ENCODE peak calls at places on chromosomes 7 and 10, in nine cellular contexts. W is K562, Y is fibroblast of pulmonary artery, T is aorta, A is vagina, D is kidney epithelial cell, R is BJ, L is A549, C is trophoblast cell. J is an unnamed sample.

GRCh38 chr10:131429942-131430341 is 118.4 kb upstream of the TCERG1L start:
- DNase-seq in W (no peak), A (no peak), R (no peak), L (no peak), T (peak; percentile 51), C (no peak), D (no peak), Y (no peak), J (no peak)

GRCh38 chr10:102729090-102730026 is 14.4 kb upstream of the WBP1L start:
- DNase-seq in Y (peak; percentile 87), T (peak; percentile 98), R (no peak), D (no peak), A (no peak), C (peak; percentile 89), W (peak; percentile 69), L (peak; percentile 76), J (peak; percentile 88)

GRCh38 chr10:85602713-85603112 is 763.9 kb downstream of the GRID1 start:
- DNase-seq in L (no peak), W (no peak), D (no peak), Y (no peak), T (no peak), C (no peak), A (peak; percentile 70), R (no peak), J (no peak)

GRCh38 chr7:101673951-101674350 is 44.9 kb upstream of the MYL10 start:
- DNase-seq in D (no peak), L (no peak), W (no peak), T (no peak), A (no peak), Y (no peak), R (no peak), C (peak; percentile 47), J (no peak)

GRCh38 chr7:128165927-128166420 is 75.1 kb upstream of the LEP start:
- DNase-seq in C (no peak), Y (no peak), D (no peak), T (no peak), L (no peak), R (no peak), W (no peak), A (no peak), J (no peak)

GRCh38 chr7:46606771-46607170 is 685.7 kb upstream of the IGFBP3 start:
- DNase-seq in D (no peak), A (no peak), Y (no peak), W (no peak), T (no peak), L (no peak), R (no peak), C (no peak), J (no peak)

GRCh38 chr7:107874605-107875446 is 16.2 kb upstream of the DLD start:
- DNase-seq in C (peak; percentile 37), R (no peak), Y (peak; percentile 79), W (peak; percentile 77), A (no peak), L (peak; percentile 66), D (no peak), T (no peak), J (peak; percentile 80)

GRCh38 chr10:24866615-24867583 is 85.5 kb downstream of the PRTFDC1 start:
- DNase-seq in L (peak; percentile 58), A (no peak), W (peak; percentile 63), Y (peak; percentile 69), R (no peak), D (no peak), C (no peak), T (peak; percentile 77), J (peak; percentile 66)

GRCh38 chr10:74947781-74948401 is 121.5 kb downstream of the KAT6B start:
- DNase-seq in C (no peak), W (no peak), R (no peak), A (no peak), Y (no peak), D (no peak), T (no peak), L (no peak), J (no peak)

GRCh38 chr7:79282051-79282694 is 171.3 kb downstream of the MAGI2 start:
- DNase-seq in D (no peak), W (no peak), A (no peak), T (no peak), C (peak; percentile 60), Y (peak; percentile 81), R (peak; percentile 66), L (peak; percentile 79), J (peak; percentile 84)

GRCh38 chr10:29630205-29631048 is 4.3 kb downstream of the SVIL start:
- DNase-seq in D (no peak), W (no peak), T (no peak), R (no peak), A (peak; percentile 67), C (no peak), Y (no peak), L (no peak), J (no peak)

GRCh38 chr10:126052171-126052570 is 155.8 kb downstream of the FANK1 start:
- DNase-seq in A (no peak), W (no peak), R (no peak), Y (no peak), L (no peak), T (no peak), C (no peak), D (no peak), J (no peak)

GRCh38 chr10:53406532-53406931 is 633.9 kb upstream of the MBL2 start:
- DNase-seq in L (no peak), W (no peak), R (no peak), D (no peak), Y (no peak), C (no peak), T (no peak), A (no peak), J (no peak)

GRCh38 chr10:58017719-58018367 is 249.9 kb downstream of the IPMK start:
- DNase-seq in R (peak; percentile 69), D (peak; percentile 7), W (no peak), Y (peak; percentile 85), L (peak; percentile 84), A (no peak), C (no peak), T (no peak), J (peak; percentile 67)

GRCh38 chr10:34080485-34081346 is 734.4 kb downstream of the PARD3 start:
- DNase-seq in A (peak; percentile 88), R (no peak), C (no peak), Y (peak; percentile 35), W (no peak), L (no peak), D (no peak), T (no peak), J (no peak)

GRCh38 chr10:60044221-60044620 is 137.9 kb upstream of the CCDC6 start:
- DNase-seq in W (no peak), L (no peak), D (no peak), A (no peak), Y (peak; percentile 64), T (no peak), C (no peak), R (peak; percentile 23), J (peak; percentile 65)

GRCh38 chr7:131633342-131633843 is 77.0 kb upstream of the PODXL start:
- DNase-seq in L (peak; percentile 78), Y (peak; percentile 58), R (peak; percentile 21), T (no peak), A (no peak), C (no peak), W (no peak), D (no peak), J (peak; percentile 84)

GRCh38 chr10:72611783-72612182 is 14.1 kb downstream of the MICU1 start:
- DNase-seq in A (no peak), T (no peak), W (no peak), Y (peak; percentile 40), L (no peak), C (no peak), D (no peak), R (no peak), J (peak; percentile 22)
- H3K4me3 ChIP-seq in A (peak overlapping the region; percentile 19), T (no peak overlapping the region), W (no peak overlapping the region), Y (peak overlapping the region; percentile 15), L (no peak overlapping the region), C (no peak overlapping the region), D (no peak overlapping the region), R (no peak overlapping the region), J (no peak overlapping the region)

DNA sequence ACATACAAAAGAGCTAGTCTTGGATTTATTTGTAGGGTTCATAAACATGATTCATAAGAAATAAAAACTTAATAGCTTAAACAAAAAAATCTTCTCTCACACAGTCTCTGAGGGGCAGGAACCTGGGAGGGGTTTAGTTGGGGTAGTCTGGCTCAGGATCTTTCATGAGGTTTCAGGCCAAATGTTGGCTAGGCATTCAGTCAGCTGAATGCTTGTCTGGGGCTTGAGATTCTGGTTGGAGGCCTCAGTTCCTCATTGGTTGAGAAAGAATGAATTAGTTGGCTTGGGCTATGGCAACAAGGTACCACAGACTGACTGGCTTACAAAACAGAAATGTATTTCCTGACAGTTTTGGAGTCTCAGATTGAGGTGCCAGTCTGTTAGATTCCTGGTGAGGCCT is 74.3 kb downstream of the ANKRD7 start:
- DNase-seq in Y (no peak), R (no peak), T (no peak), D (no peak), A (no peak), L (no peak), C (no peak), W (no peak), J (no peak)
- H3K4me3 ChIP-seq in Y (no peak overlapping the region), R (no peak overlapping the region), T (no peak overlapping the region), D (no peak overlapping the region), A (no peak overlapping the region), L (no peak overlapping the region), C (no peak overlapping the region), W (no peak overlapping the region), J (no peak overlapping the region)

GRCh38 chr7:95511716-95512260 is 26.0 kb downstream of the ASB4 start:
- DNase-seq in A (no peak), C (peak; percentile 63), Y (peak; percentile 85), D (no peak), T (no peak), L (peak; percentile 85), R (peak; percentile 13), W (peak; percentile 71), J (peak; percentile 82)

GRCh38 chr7:95508780-95509179 is 23.0 kb downstream of the ASB4 start:
- DNase-seq in W (no peak), Y (no peak), C (no peak), R (no peak), L (no peak), T (no peak), A (no peak), D (no peak), J (no peak)

DNA sequence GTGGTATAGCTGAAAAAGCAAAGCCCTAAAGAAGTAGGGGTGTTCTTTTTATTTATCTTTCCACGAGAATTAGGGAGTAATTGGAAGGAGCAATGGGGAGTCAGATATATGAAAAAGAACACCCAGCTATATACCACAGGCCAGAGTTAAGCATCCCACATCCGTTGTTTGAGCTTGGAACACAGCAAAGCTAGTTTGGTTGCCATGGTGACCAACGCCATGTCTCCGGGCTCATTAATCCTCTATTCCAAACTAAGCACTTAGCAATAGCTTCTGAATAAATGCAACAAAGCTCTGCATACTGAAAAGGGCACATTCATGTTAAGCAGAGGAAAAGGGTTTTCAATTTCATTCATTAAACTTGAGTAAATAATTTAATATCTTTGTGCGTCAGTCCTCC is 23.5 kb downstream of the ASB4 start:
- DNase-seq in C (no peak), D (peak; percentile 78), R (no peak), L (no peak), A (no peak), T (no peak), Y (peak; percentile 68), W (no peak), J (peak; percentile 50)
- H3K4me3 ChIP-seq in C (no peak overlapping the region), D (no peak overlapping the region), R (no peak overlapping the region), L (no peak overlapping the region), A (no peak overlapping the region), T (no peak overlapping the region), Y (no peak overlapping the region), W (no peak overlapping the region), J (no peak overlapping the region)

DNA sequence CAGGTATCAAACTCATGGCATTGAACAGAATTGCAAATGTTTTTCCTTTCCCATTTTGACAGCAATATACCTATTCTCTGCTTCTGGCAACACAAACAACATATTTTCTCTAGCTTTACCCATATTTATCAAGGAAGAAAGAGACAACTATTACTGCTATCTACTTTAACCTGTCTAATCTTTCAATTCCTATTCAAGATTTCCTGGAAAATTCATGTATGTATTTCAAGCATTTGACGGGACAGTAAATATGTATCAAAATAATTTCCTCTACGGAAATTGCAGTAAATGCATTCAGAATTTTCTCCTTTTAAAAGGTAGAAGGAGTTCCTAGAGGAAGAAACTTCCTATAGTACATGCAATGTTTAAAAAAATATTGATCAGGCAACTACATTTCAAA is 179.3 kb upstream of the LRRN3 start:
- DNase-seq in W (no peak), T (no peak), A (no peak), Y (no peak), L (no peak), C (no peak), R (no peak), D (no peak), J (no peak)
- H3K4me3 ChIP-seq in W (no peak overlapping the region), T (no peak overlapping the region), A (no peak overlapping the region), Y (no peak overlapping the region), L (no peak overlapping the region), C (no peak overlapping the region), R (no peak overlapping the region), D (no peak overlapping the region), J (no peak overlapping the region)

J was measured in cardiac fibroblast.